ENCODE peak calls at places on chromosomes 12 and 14, in nine cellular contexts. Q is nucleus accumbens; E is AG08396; U is activated B cell treated with CpG ODN at 0.5 μM for 24 hours; M is NCI-H2081; I is Right ventricle myocardium superior; H is GOT3; W is AG20443; G is CD8-positive, alpha-beta memory T cell. S is an unnamed sample.
A peak's percentile ranks its signal among the peaks of the same experiment; 100 is the strongest.

GRCh38 chr12:121176826-121177529 is 33.0 kb upstream of the P2RX4 start:
- DNase-seq in E (no peak), G (no peak), W (no peak), U (no peak), Q (no peak), H (no peak), I (no peak), M (no peak), S (no peak)

GRCh38 chr12:46266382-46266791 is 2.5 kb downstream of the SLC38A1 start:
- DNase-seq in W (no peak), H (no peak), I (no peak), U (no peak), G (peak; percentile 41), Q (no peak), E (no peak), M (peak; percentile 11), S (peak; percentile 6)

GRCh38 chr12:22275847-22276246 is 58.7 kb downstream of the ST8SIA1 start:
- DNase-seq in W (peak; percentile 88), Q (peak; percentile 16), I (peak; percentile 91), E (peak; percentile 76), H (peak; percentile 60), G (no peak), U (no peak), M (no peak), S (peak; percentile 58)

GRCh38 chr14:100425454-100425814 is 102.3 kb downstream of the SLC25A47 start:
- DNase-seq in G (no peak), H (no peak), M (no peak), W (no peak), E (no peak), U (no peak), Q (no peak), I (no peak), S (no peak)

GRCh38 chr12:117875652-117876491 is 92.9 kb downstream of the KSR2 start:
- DNase-seq in H (no peak), G (peak; percentile 7), M (no peak), E (peak; percentile 36), I (peak; percentile 46), Q (peak; percentile 19), W (peak; percentile 28), U (no peak), S (peak; percentile 46)

GRCh38 chr14:79842270-79842669 is 369.0 kb downstream of the DIO2 start:
- DNase-seq in Q (no peak), W (peak; percentile 55), H (no peak), U (no peak), G (no peak), E (peak; percentile 36), I (peak; percentile 57), M (no peak), S (no peak)

GRCh38 chr12:124567035-124567672 is at the start of gene NCOR2:
- DNase-seq in Q (no peak), H (no peak), E (peak; percentile 51), U (no peak), G (peak; percentile 54), M (no peak), W (peak; percentile 47), I (no peak), S (peak; percentile 93)

GRCh38 chr12:96501139-96501741 is 11.9 kb downstream of the CFAP54 start:
- DNase-seq in H (no peak), U (no peak), M (peak; percentile 3), E (peak; percentile 54), I (no peak), Q (no peak), W (peak; percentile 57), G (peak; percentile 44), S (no peak)

GRCh38 chr12:48119834-48120195 is 651 bp downstream of the PFKM start:
- DNase-seq in H (no peak), U (no peak), Q (no peak), E (no peak), W (peak; percentile 39), G (no peak), I (no peak), M (no peak), S (peak; percentile 62)

GRCh38 chr12:109290061-109290460 is 19.0 kb downstream of the FOXN4 start:
- DNase-seq in W (no peak), G (no peak), M (no peak), H (no peak), U (no peak), Q (no peak), I (no peak), E (no peak), S (peak; percentile 58)

GRCh38 chr12:22268406-22268805 is 66.1 kb downstream of the ST8SIA1 start:
- DNase-seq in H (no peak), G (no peak), Q (no peak), I (no peak), W (no peak), E (no peak), U (no peak), M (no peak), S (no peak)

GRCh38 chr12:75814856-75815754 is 216.5 kb downstream of the PHLDA1 start:
- DNase-seq in Q (no peak), H (peak; percentile 100), I (no peak), M (no peak), U (no peak), W (peak; percentile 89), G (no peak), E (peak; percentile 84), S (peak; percentile 86)

GRCh38 chr14:52900731-52901130 is 50.1 kb downstream of the FERMT2 start:
- DNase-seq in M (no peak), H (no peak), Q (no peak), I (no peak), E (no peak), W (no peak), U (no peak), G (no peak), S (no peak)

GRCh38 chr12:51895378-51896135 is 7.7 kb downstream of the ANKRD33 start:
- DNase-seq in E (no peak), I (no peak), Q (no peak), M (no peak), W (no peak), H (no peak), U (no peak), G (no peak), S (no peak)

GRCh38 chr12:25625146-25625545 is 72.1 kb upstream of the LMNTD1 start:
- DNase-seq in W (peak; percentile 17), G (no peak), U (no peak), H (no peak), I (no peak), E (no peak), Q (no peak), M (no peak), S (no peak)

GRCh38 chr12:3921526-3921925 is 48.3 kb upstream of the PARP11 start:
- DNase-seq in M (no peak), G (no peak), U (no peak), H (no peak), Q (no peak), W (no peak), I (no peak), E (no peak), S (no peak)

GRCh38 chr14:92613008-92613658 is 99.6 kb downstream of the RIN3 start:
- DNase-seq in H (no peak), Q (no peak), M (no peak), U (peak; percentile 58), W (peak; percentile 40), G (peak; percentile 45), E (no peak), I (peak; percentile 70), S (no peak)

GRCh38 chr14:106848330-106849121 is 1322.1 kb downstream of the TMEM121 start:
- DNase-seq in Q (no peak), W (no peak), G (no peak), E (no peak), I (no peak), M (no peak), U (no peak), H (no peak), S (no peak)

GRCh38 chr12:95582230-95583058 is 31.2 kb upstream of the USP44 start:
- DNase-seq in G (no peak), E (peak; percentile 28), U (no peak), H (no peak), M (peak; percentile 21), I (no peak), W (peak; percentile 57), Q (no peak), S (peak; percentile 71)

GRCh38 chr12:118055144-118055557 is 5.8 kb downstream of the WSB2 start:
- DNase-seq in U (peak; percentile 45), Q (no peak), E (no peak), H (no peak), G (peak; percentile 51), I (peak; percentile 52), W (peak; percentile 20), M (peak; percentile 26), S (no peak)

GRCh38 chr14:36521598-36522345 is 1.7 kb upstream of the NKX2-1 start:
- DNase-seq in G (no peak), H (no peak), W (no peak), U (no peak), Q (no peak), I (no peak), E (no peak), M (no peak), S (peak; percentile 81)

GRCh38 chr14:38108681-38109080 is 99.0 kb upstream of the SSTR1 start:
- DNase-seq in H (no peak), E (peak; percentile 29), W (peak; percentile 68), M (no peak), I (no peak), Q (no peak), U (no peak), G (no peak), S (peak; percentile 56)

GRCh38 chr14:77409131-77409533 is 14.2 kb downstream of the NOXRED1 start:
- DNase-seq in H (no peak), U (no peak), M (no peak), W (no peak), I (no peak), G (no peak), Q (no peak), E (no peak), S (no peak)

GRCh38 chr14:38618514-38618913 is 362.6 kb upstream of the CLEC14A start:
- DNase-seq in E (no peak), H (no peak), M (no peak), I (no peak), U (no peak), Q (no peak), G (no peak), W (no peak), S (no peak)